ENCODE peak calls at places on chromosomes 7 and 10, in six cellular contexts. L is upper lobe of right lung, N is testis, U is AG04450, Q is lung, Z is sigmoid colon. X is an unnamed sample. For H3K9me3, the result is how much of the 10 kb centered on the place peaks cover.

GRCh38 chr10:4333474-4333894 is 492.5 kb upstream of the AKR1E2 start:
- DNase-seq in L (no peak), N (no peak), U (no peak), Q (no peak), Z (no peak), X (no peak)

GRCh38 chr10:79239275-79239779 is 107.9 kb upstream of the PPIF start:
- DNase-seq in L (peak), N (peak), U (no peak), Q (no peak), Z (peak), X (peak)

GRCh38 chr10:6171891-6172354 is 30.8 kb upstream of the PFKFB3 start:
- DNase-seq in L (no peak), N (peak), U (peak), Q (peak), Z (peak), X (no peak)

GRCh38 chr7:154975984-154976383 is 26.9 kb downstream of the PAXIP1 start:
- DNase-seq in L (no peak), N (no peak), U (no peak), Q (no peak), Z (no peak), X (no peak)

GRCh38 chr7:74401137-74401859 is 52.4 kb upstream of the GTF2IRD1 start:
- DNase-seq in L (no peak), N (peak), U (no peak), Q (peak), Z (peak), X (peak)

GRCh38 chr7:371779-372545 is 82.0 kb downstream of the FOXL3 start:
- DNase-seq in L (peak), N (no peak), U (no peak), Q (no peak), Z (peak), X (no peak)

GRCh38 chr10:114306116-114306973 is 67.3 kb downstream of the VWA2 start:
- DNase-seq in L (no peak), N (no peak), U (peak), Q (no peak), Z (peak), X (no peak)

GRCh38 chr7:129908181-129908580 is 44.6 kb downstream of the UBE2H start:
- DNase-seq in L (no peak), N (no peak), U (no peak), Q (no peak), Z (no peak), X (peak)

GRCh38 chr10:78359641-78360091 is 326.0 kb downstream of the RPS24 start:
- DNase-seq in L (no peak), N (no peak), U (no peak), Q (no peak), Z (no peak), X (peak)

GRCh38 chr7:107661081-107661864 is 645 bp downstream of the SLC26A4 start:
- DNase-seq in L (peak), N (peak), U (no peak), Q (peak), Z (peak), X (peak)

GRCh38 chr10:80168679-80169380 is 36.3 kb downstream of the PLAC9 start:
- DNase-seq in L (no peak), N (no peak), U (no peak), Q (no peak), Z (peak), X (no peak)

GRCh38 chr10:1651280-1651975 is 85.9 kb downstream of the ADARB2 start:
- DNase-seq in L (peak), N (no peak), U (no peak), Q (no peak), Z (peak), X (no peak)

GRCh38 chr7:14834456-14834855 is 68.1 kb downstream of the DGKB start:
- DNase-seq in L (no peak), N (no peak), U (no peak), Q (no peak), Z (no peak), X (no peak)

GRCh38 chr7:2629740-2630681 is 1.8 kb upstream of the TTYH3 start:
- DNase-seq in L (no peak), N (no peak), U (no peak), Q (no peak), Z (peak), X (peak)

GRCh38 chr10:21260793-21261149 is 264.7 kb downstream of the SKIDA1 start:
- DNase-seq in L (no peak), N (no peak), U (no peak), Q (no peak), Z (no peak), X (peak)

DNA sequence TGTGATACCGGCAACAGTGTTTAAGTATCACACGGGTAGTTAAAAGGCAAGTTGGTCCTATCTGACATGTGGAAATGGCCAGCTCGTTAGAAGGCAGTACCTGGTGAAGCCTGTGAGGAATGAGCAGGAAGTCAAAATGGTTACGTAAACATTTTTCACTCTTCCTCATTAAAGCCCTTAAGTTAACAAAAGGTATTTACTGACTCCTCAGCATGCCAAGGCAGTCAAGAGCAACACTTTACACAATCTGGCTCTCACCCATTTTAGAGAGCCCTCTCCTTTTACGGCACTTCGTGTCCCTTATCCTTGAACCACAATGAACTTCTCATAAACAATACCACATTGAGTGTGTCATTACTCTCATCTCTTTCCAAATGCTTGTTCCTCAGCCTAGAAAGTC is 11.0 kb upstream of the RSBN1L start:
- DNase-seq in L (no peak), N (no peak), U (no peak), Q (peak), Z (no peak), X (no peak)
- TF ChIP-seq CTCF in L (no peak), N (no peak), U (no peak), Q (no peak), Z (no peak), X (no peak)

GRCh38 chr10:109588259-109588658 is 335.1 kb downstream of the XPNPEP1 start:
- DNase-seq in L (no peak), N (no peak), U (no peak), Q (no peak), Z (no peak), X (no peak)

GRCh38 chr10:109591631-109592030 is 331.7 kb downstream of the XPNPEP1 start:
- DNase-seq in L (no peak), N (no peak), U (no peak), Q (no peak), Z (no peak), X (no peak)

GRCh38 chr10:109592391-109592790 is 330.9 kb downstream of the XPNPEP1 start:
- DNase-seq in L (no peak), N (no peak), U (no peak), Q (no peak), Z (no peak), X (no peak)

GRCh38 chr10:109587366-109587765 is 335.9 kb downstream of the XPNPEP1 start:
- DNase-seq in L (no peak), N (no peak), U (no peak), Q (no peak), Z (no peak), X (no peak)
- H3K9me3 ChIP-seq in L (under half), N (under half), U (under half), Q (under half), Z (under half), X (under half)

GRCh38 chr10:69649771-69650550 is 19.9 kb downstream of the FAM241B start:
- DNase-seq in L (no peak), N (no peak), U (no peak), Q (no peak), Z (no peak), X (peak)
- TF ChIP-seq CTCF in L (no peak), N (no peak), U (peak), Q (no peak), Z (no peak), X (peak)

GRCh38 chr10:37872955-37873354 is 15.5 kb upstream of the ZNF248 start:
- DNase-seq in L (no peak), N (no peak), U (no peak), Q (no peak), Z (no peak), X (no peak)
- H3K9me3 ChIP-seq in L (under half), N (under half), U (under half), Q (under half), Z (under half), X (under half)

DNA sequence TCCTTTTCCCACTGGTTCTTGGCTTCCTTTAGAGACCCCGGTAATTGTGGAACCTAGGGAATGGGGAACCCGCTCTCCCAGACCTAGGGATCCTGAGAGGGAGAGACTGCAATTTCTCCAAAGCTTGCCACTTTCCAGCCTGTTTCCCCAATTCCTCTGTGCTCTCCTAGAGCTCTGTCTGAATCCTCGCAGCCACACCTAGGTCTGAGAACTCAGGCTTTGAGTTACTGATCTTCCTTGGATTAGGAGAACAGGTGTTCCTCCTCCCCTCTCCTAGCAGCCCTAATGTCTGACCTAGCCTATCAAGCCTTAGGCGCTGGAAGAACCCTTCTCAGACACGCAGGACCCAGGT is 20.0 kb downstream of the WNT8B start:
- DNase-seq in L (no peak), N (no peak), U (no peak), Q (no peak), Z (no peak), X (no peak)
- TF ChIP-seq CTCF in L (no peak), N (no peak), U (no peak), Q (no peak), Z (peak), X (no peak)

GRCh38 chr7:158415316-158415715 is 172.3 kb downstream of the PTPRN2 start:
- DNase-seq in L (peak), N (no peak), U (no peak), Q (no peak), Z (no peak), X (no peak)
- H3K9me3 ChIP-seq in L (under half), N (under half), U (half or more), Q (under half), Z (under half), X (under half)

GRCh38 chr10:15843705-15844104 is 16.6 kb downstream of the MINDY3 start:
- DNase-seq in L (no peak), N (no peak), U (no peak), Q (no peak), Z (no peak), X (no peak)
- TF ChIP-seq CTCF in L (no peak), N (no peak), U (no peak), Q (no peak), Z (no peak), X (no peak)

GRCh38 chr10:107899075-107899474 is 734.6 kb upstream of the SORCS1 start:
- DNase-seq in L (no peak), N (no peak), U (no peak), Q (no peak), Z (no peak), X (no peak)

GRCh38 chr10:107899663-107900062 is 735.2 kb upstream of the SORCS1 start:
- DNase-seq in L (no peak), N (no peak), U (no peak), Q (no peak), Z (no peak), X (no peak)

GRCh38 chr10:107898392-107898791 is 733.9 kb upstream of the SORCS1 start:
- DNase-seq in L (no peak), N (no peak), U (no peak), Q (no peak), Z (no peak), X (no peak)

GRCh38 chr10:107901076-107901475 is 736.6 kb upstream of the SORCS1 start:
- DNase-seq in L (no peak), N (no peak), U (no peak), Q (no peak), Z (no peak), X (no peak)

GRCh38 chr10:107900131-107900530 is 735.6 kb upstream of the SORCS1 start:
- DNase-seq in L (no peak), N (no peak), U (no peak), Q (no peak), Z (no peak), X (no peak)
- H3K9me3 ChIP-seq in L (under half), N (under half), U (under half), Q (under half), Z (under half), X (under half)

GRCh38 chr10:49270565-49270964 is 28.4 kb upstream of the C10orf71 start:
- DNase-seq in L (no peak), N (no peak), U (no peak), Q (peak), Z (no peak), X (no peak)

GRCh38 chr10:49269523-49269922 is 29.4 kb upstream of the C10orf71 start:
- DNase-seq in L (no peak), N (no peak), U (no peak), Q (no peak), Z (no peak), X (no peak)

GRCh38 chr10:49265885-49266284 is 33.1 kb upstream of the C10orf71 start:
- DNase-seq in L (no peak), N (no peak), U (no peak), Q (no peak), Z (no peak), X (no peak)

GRCh38 chr10:49271346-49271745 is 27.6 kb upstream of the C10orf71 start:
- DNase-seq in L (no peak), N (no peak), U (no peak), Q (no peak), Z (no peak), X (no peak)

GRCh38 chr10:49268185-49268584 is 30.8 kb upstream of the C10orf71 start:
- DNase-seq in L (no peak), N (no peak), U (no peak), Q (no peak), Z (no peak), X (no peak)
- TF ChIP-seq CTCF in L (no peak), N (no peak), U (no peak), Q (no peak), Z (no peak), X (no peak)